ENCODE peak calls at places on chromosomes 16 and 17, in nine cellular contexts. W, G, E, B, A, R, L, J and C are unnamed samples.

GRCh38 chr16:10965440-10966039 is 21.2 kb downstream of the CLEC16A start:
- DNase-seq in B (no peak), E (no peak), R (no peak), J (no peak), L (no peak), A (no peak), G (no peak), W (no peak), C (no peak)

GRCh38 chr17:30155389-30155788 is 38.8 kb downstream of the NSRP1 start:
- DNase-seq in L (no peak), B (no peak), E (no peak), W (no peak), J (no peak), R (no peak), G (no peak), A (no peak), C (no peak)

GRCh38 chr16:56662357-56663354 is 4.9 kb downstream of the MT1F start:
- DNase-seq in J (no peak), E (no peak), L (no peak), B (no peak), W (no peak), A (no peak), G (no peak), R (no peak), C (no peak)

GRCh38 chr16:19419691-19420060 is 2.0 kb downstream of the TMC5 start:
- DNase-seq in A (no peak), J (no peak), G (no peak), E (no peak), L (peak), B (no peak), W (no peak), R (peak), C (no peak)

GRCh38 chr16:81624718-81625543 is 154.2 kb upstream of the PLCG2 start:
- DNase-seq in L (peak), J (peak), W (no peak), A (no peak), G (no peak), R (no peak), B (no peak), E (no peak), C (no peak)

GRCh38 chr17:16467886-16468285 is 24.1 kb downstream of the LRRC75A start:
- DNase-seq in L (no peak), R (no peak), E (no peak), J (no peak), G (no peak), W (no peak), A (no peak), B (no peak), C (no peak)

GRCh38 chr16:2971985-2972784 is 3.0 kb downstream of the PAQR4 start:
- DNase-seq in L (no peak), W (no peak), E (no peak), J (no peak), R (no peak), G (no peak), B (no peak), A (no peak), C (no peak)

GRCh38 chr17:45372325-45372869 is 55.6 kb upstream of the MAP3K14 start:
- DNase-seq in B (no peak), A (no peak), R (no peak), L (peak), J (peak), E (no peak), W (no peak), G (peak), C (no peak)

DNA sequence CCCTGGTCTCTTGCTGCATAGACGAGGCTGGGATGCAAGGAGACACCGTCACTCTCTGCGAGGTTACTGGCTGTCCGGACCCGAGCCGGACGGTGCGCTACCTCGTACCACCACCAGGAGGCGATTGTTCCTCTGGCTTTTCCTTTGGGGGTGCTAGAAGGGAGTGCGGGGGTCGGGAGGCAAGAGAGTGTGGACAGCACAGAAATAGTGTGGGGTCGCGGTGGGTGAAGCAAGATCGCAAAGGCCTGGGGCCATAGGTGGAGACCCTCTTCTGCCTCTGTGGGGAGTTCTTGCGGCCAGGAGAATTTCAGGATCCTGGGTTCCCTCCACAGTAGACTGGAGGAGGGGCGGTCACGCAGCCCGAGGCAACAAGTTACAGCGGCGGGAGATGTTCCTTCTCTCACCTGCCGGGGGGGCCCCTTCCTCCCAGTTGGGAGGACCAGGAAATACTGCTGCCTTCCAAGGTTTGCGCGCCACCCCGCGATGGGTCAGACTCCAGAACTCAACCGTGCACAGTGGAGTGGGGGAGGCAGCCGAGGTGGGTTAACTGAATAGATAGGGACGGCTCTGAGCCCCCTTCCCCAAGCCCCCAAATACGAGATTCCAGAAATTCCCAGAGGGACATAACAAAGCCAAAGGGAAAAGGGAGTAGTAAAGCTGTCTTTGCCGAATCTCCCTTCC is 6.9 kb downstream of the PHOSPHO1 start:
- DNase-seq in E (peak), A (peak), W (peak), G (peak), B (peak), L (no peak), R (no peak), J (no peak), C (peak)
- H3K4me3 ChIP-seq in E (peak), A (no peak), W (no peak), G (no peak), B (peak), L (no peak), R (no peak), J (no peak), C (no peak)

GRCh38 chr16:25052161-25052511 is 37.0 kb upstream of the ARHGAP17 start:
- DNase-seq in G (no peak), W (no peak), A (no peak), J (no peak), B (no peak), E (no peak), R (no peak), L (no peak), C (peak)
- H3K4me3 ChIP-seq in G (no peak), W (no peak), A (no peak), J (no peak), B (no peak), E (peak), R (peak), L (no peak), C (no peak)

GRCh38 chr17:1035546-1036170 is 38.7 kb downstream of the TIMM22 start:
- DNase-seq in G (no peak), J (no peak), W (no peak), A (no peak), L (no peak), E (no peak), R (no peak), B (no peak), C (no peak)
- H3K4me3 ChIP-seq in G (no peak), J (no peak), W (no peak), A (no peak), L (no peak), E (no peak), R (no peak), B (no peak), C (no peak)

GRCh38 chr17:55264273-55264639 is 504 bp upstream of the HLF start:
- DNase-seq in W (no peak), G (no peak), A (no peak), E (no peak), B (no peak), L (no peak), J (no peak), R (no peak), C (peak)
- H3K4me3 ChIP-seq in W (no peak), G (peak), A (peak), E (peak), B (peak), L (no peak), J (no peak), R (no peak), C (no peak)

GRCh38 chr17:330993-331701 is 21.5 kb downstream of the RPH3AL start:
- DNase-seq in J (no peak), L (no peak), W (no peak), G (peak), B (no peak), R (no peak), A (peak), E (peak), C (no peak)
- H3K4me3 ChIP-seq in J (no peak), L (no peak), W (no peak), G (peak), B (peak), R (no peak), A (no peak), E (peak), C (no peak)

DNA sequence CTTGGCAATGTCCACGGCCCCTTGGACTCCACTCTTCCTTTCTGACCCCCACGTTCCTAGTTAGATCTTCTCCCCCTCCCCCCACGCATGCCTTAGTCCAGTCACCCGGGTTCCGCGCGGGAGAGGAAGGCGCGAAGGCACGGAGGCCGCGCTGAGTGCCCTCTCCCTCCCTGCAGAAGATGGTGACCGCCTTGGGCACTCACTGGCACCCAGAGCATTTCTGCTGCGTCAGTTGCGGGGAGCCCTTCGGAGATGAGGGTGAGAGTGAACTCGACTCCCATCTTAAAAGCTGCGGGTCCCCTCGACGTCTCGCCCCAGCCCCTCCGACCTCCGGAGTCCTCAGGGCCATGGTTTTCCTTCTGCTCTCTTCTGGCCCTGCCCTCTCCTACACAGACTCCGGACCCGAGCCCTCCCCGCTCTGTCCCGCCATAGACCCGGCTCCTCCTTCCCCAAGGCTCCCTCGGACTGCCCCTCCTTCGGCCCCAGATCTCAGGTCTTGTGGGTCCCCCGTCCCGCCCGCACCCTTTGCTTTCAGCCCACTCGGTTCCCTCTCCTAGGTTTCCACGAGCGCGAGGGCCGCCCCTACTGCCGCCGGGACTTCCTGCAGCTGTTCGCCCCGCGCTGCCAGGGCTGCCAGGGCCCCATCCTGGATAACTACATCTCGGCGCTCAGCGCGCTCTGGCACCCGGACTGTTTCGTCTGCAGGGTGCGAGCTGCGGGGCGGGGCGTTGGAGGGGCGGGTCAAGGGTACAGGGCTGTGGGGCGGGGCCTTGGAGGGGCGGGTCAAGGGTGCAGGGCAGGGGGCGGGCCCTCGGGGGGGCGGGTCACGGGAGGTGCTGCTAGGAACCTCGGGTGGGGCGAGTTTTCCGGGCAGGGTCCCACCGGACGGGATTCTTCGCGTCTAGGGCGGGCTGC is 4.6 kb downstream of the TGFB1I1 start:
- DNase-seq in L (no peak), G (no peak), B (peak), E (peak), J (no peak), R (no peak), W (no peak), A (peak), C (peak)
- H3K4me3 ChIP-seq in L (peak), G (no peak), B (peak), E (peak), J (no peak), R (no peak), W (no peak), A (no peak), C (peak)